ENCODE peak calls at places on chromosomes 7 and 10, in seven cellular contexts. P is NCI-H1105; I is stimulated activated CD8-positive, alpha-beta memory T cell treated with anti-CD3 and anti-CD28 coated beads, Interleukin-4, amount 100 ng/mL, for 1 hour; V is stimulated activated CD4-positive, alpha-beta T cell treated with anti-CD3 and anti-CD28 coated beads, TNF-alpha, amount 100 ng/mL, for 4 hours; X is fibroblast of pulmonary artery; S is endothelial cell; F is kidney epithelial cell. U is an unnamed sample.

GRCh38 chr7:79615466-79615865 is 162.0 kb upstream of the MAGI2 start:
- DNase-seq in P (no peak), I (no peak), V (no peak), X (peak), S (no peak), F (no peak), U (no peak)

GRCh38 chr7:133570321-133570720 is 317.4 kb downstream of the EXOC4 start:
- DNase-seq in P (no peak), I (no peak), V (no peak), X (no peak), S (no peak), F (no peak), U (no peak)

GRCh38 chr10:61835069-61835908 is 66.2 kb upstream of the ARID5B start:
- DNase-seq in P (peak), I (no peak), V (no peak), X (peak), S (peak), F (no peak), U (peak)

GRCh38 chr10:37572206-37572605 is 285.2 kb downstream of the ZNF248 start:
- DNase-seq in P (no peak), I (no peak), V (no peak), X (no peak), S (no peak), F (no peak), U (no peak)

GRCh38 chr10:104648421-104648820 is 7.3 kb downstream of the SORCS3 start:
- DNase-seq in P (no peak), I (no peak), V (no peak), X (no peak), S (no peak), F (peak), U (no peak)

GRCh38 chr10:130747359-130747758 is 564.2 kb downstream of the TCERG1L start:
- DNase-seq in P (no peak), I (no peak), V (no peak), X (no peak), S (no peak), F (no peak), U (no peak)

GRCh38 chr7:128259131-128260056 is 18.3 kb downstream of the LEP start:
- DNase-seq in P (no peak), I (no peak), V (no peak), X (no peak), S (no peak), F (no peak), U (peak)

GRCh38 chr10:112696587-112696986 is 249.6 kb downstream of the VTI1A start:
- DNase-seq in P (no peak), I (no peak), V (no peak), X (no peak), S (no peak), F (no peak), U (no peak)

GRCh38 chr10:131964298-131964697 is 17.4 kb downstream of the BNIP3 start:
- DNase-seq in P (no peak), I (no peak), V (no peak), X (no peak), S (no peak), F (no peak), U (no peak)

GRCh38 chr7:39042706-39043105 is 65.0 kb downstream of the POU6F2 start:
- DNase-seq in P (peak), I (no peak), V (no peak), X (no peak), S (no peak), F (no peak), U (no peak)

GRCh38 chr10:47214520-47214919 is 85.5 kb upstream of the GDF10 start:
- DNase-seq in P (no peak), I (no peak), V (no peak), X (peak), S (no peak), F (no peak), U (no peak)

GRCh38 chr10:117547301-117548153 is 5.0 kb downstream of the EMX2 start:
- DNase-seq in P (no peak), I (no peak), V (no peak), X (no peak), S (no peak), F (no peak), U (no peak)

GRCh38 chr10:14163374-14164125 is 167.2 kb downstream of the FRMD4A start:
- DNase-seq in P (no peak), I (no peak), V (no peak), X (no peak), S (no peak), F (no peak), U (no peak)

GRCh38 chr7:117682681-117683385 is 190.4 kb downstream of the CTTNBP2 start:
- DNase-seq in P (no peak), I (no peak), V (no peak), X (peak), S (no peak), F (peak), U (no peak)

GRCh38 chr7:98573816-98574215 is 43.3 kb upstream of the NPTX2 start:
- DNase-seq in P (no peak), I (no peak), V (no peak), X (no peak), S (no peak), F (no peak), U (no peak)

GRCh38 chr7:156522801-156523200 is 117.8 kb upstream of the RNF32 start:
- DNase-seq in P (no peak), I (no peak), V (no peak), X (no peak), S (no peak), F (no peak), U (no peak)

GRCh38 chr7:37352974-37353948 is 95.4 kb downstream of the ELMO1 start:
- DNase-seq in P (no peak), I (no peak), V (peak), X (no peak), S (no peak), F (no peak), U (peak)

GRCh38 chr7:85833071-85833470 is 646.2 kb upstream of the SEMA3D start:
- DNase-seq in P (no peak), I (no peak), V (no peak), X (peak), S (no peak), F (no peak), U (no peak)

GRCh38 chr10:29067161-29067560 is 221.7 kb upstream of the LYZL1 start:
- DNase-seq in P (no peak), I (no peak), V (no peak), X (peak), S (no peak), F (no peak), U (no peak)

GRCh38 chr10:114045738-114046458 is 2.2 kb downstream of the ADRB1 start:
- DNase-seq in P (no peak), I (no peak), V (no peak), X (no peak), S (no peak), F (no peak), U (no peak)

GRCh38 chr7:120089968-120090367 is 183.0 kb upstream of the KCND2 start:
- DNase-seq in P (no peak), I (no peak), V (no peak), X (peak), S (no peak), F (no peak), U (no peak)

GRCh38 chr10:70656489-70656888 is 15.8 kb upstream of the ADAMTS14 start:
- DNase-seq in P (no peak), I (no peak), V (no peak), X (peak), S (no peak), F (peak), U (peak)

GRCh38 chr7:158707610-158708009 is 3.0 kb upstream of the NCAPG2 start:
- DNase-seq in P (no peak), I (no peak), V (no peak), X (no peak), S (no peak), F (no peak), U (no peak)

GRCh38 chr7:139709460-139709859 is 68.3 kb downstream of the HIPK2 start:
- DNase-seq in P (no peak), I (no peak), V (no peak), X (peak), S (no peak), F (no peak), U (no peak)

GRCh38 chr7:80922254-80923049 is 3.6 kb upstream of the SEMA3C start:
- DNase-seq in P (no peak), I (no peak), V (no peak), X (no peak), S (no peak), F (no peak), U (no peak)

GRCh38 chr7:2409745-2410414 is 6.5 kb downstream of the CHST12 start:
- DNase-seq in P (no peak), I (no peak), V (no peak), X (no peak), S (no peak), F (no peak), U (no peak)

GRCh38 chr10:122499491-122499941 is 38.2 kb downstream of the HTRA1 start:
- DNase-seq in P (no peak), I (no peak), V (no peak), X (peak), S (no peak), F (no peak), U (no peak)

U was measured in K562.